ENCODE peak calls at places on chromosomes 2 and 18, in ten cellular contexts. Z, O, U, T, A, Q, N, R, X and J are unnamed samples.
A peak's percentile ranks its signal among the peaks of the same experiment; 100 is the strongest.

GRCh38 chr2:62741954-62742722 is 36.6 kb downstream of the EHBP1 start:
- DNase-seq in R (no peak), T (no peak), Q (no peak), O (no peak), U (no peak), A (no peak), Z (no peak), N (no peak), X (no peak), J (no peak)

GRCh38 chr2:98282109-98282508 is 64.1 kb upstream of the CNGA3 start:
- DNase-seq in R (no peak), U (no peak), X (no peak), O (no peak), A (no peak), T (no peak), Z (no peak), Q (no peak), N (no peak), J (no peak)

GRCh38 chr2:170264522-170264860 is 86.5 kb downstream of the MYO3B start:
- DNase-seq in X (no peak), Q (no peak), N (no peak), A (no peak), T (no peak), Z (no peak), R (no peak), O (no peak), U (no peak), J (no peak)

GRCh38 chr2:25410370-25410769 is 68.6 kb upstream of the DNMT3A start:
- DNase-seq in Z (no peak), X (no peak), Q (no peak), N (no peak), T (no peak), O (no peak), A (no peak), U (no peak), R (no peak), J (no peak)

GRCh38 chr2:211401328-211401727 is 844.9 kb downstream of the CPS1 start:
- DNase-seq in R (no peak), T (no peak), U (no peak), N (no peak), O (no peak), A (no peak), X (no peak), Z (no peak), Q (no peak), J (no peak)

GRCh38 chr2:121640380-121641326 is 8.6 kb downstream of the CLASP1 start:
- DNase-seq in O (no peak), T (no peak), Z (no peak), A (no peak), X (no peak), Q (peak; percentile 19), U (no peak), R (no peak), N (no peak), J (no peak)

GRCh38 chr2:233942731-233943130 is 25.6 kb downstream of the TRPM8 start:
- DNase-seq in T (no peak), Q (no peak), Z (no peak), U (no peak), N (no peak), O (no peak), X (no peak), R (no peak), A (no peak), J (no peak)

GRCh38 chr2:65377556-65378307 is 54.7 kb downstream of the SPRED2 start:
- DNase-seq in O (no peak), N (no peak), U (no peak), T (peak; percentile 57), Q (no peak), A (peak; percentile 44), R (no peak), X (no peak), Z (no peak), J (no peak)

GRCh38 chr18:369224-370010 is 101.6 kb upstream of the THOC1 start:
- DNase-seq in N (no peak), Z (no peak), T (no peak), Q (no peak), O (no peak), R (no peak), X (no peak), A (peak; percentile 9), U (no peak), J (no peak)

GRCh38 chr18:76428396-76429261 is 66.4 kb downstream of the ZNF516 start:
- DNase-seq in T (no peak), Q (no peak), A (no peak), U (no peak), X (no peak), Z (no peak), N (no peak), R (no peak), O (no peak), J (no peak)

GRCh38 chr2:43714164-43714563 is 37.9 kb upstream of the C1GALT1C1L start:
- DNase-seq in X (no peak), T (no peak), U (no peak), N (no peak), Q (no peak), A (no peak), R (no peak), O (no peak), Z (no peak), J (no peak)

GRCh38 chr2:153408708-153409107 is 69.9 kb downstream of the RPRM start:
- DNase-seq in R (no peak), Z (no peak), N (no peak), Q (no peak), X (no peak), O (no peak), U (no peak), A (no peak), T (no peak), J (no peak)

GRCh38 chr18:11004294-11004693 is 145.1 kb downstream of the PIEZO2 start:
- DNase-seq in R (no peak), N (no peak), Q (no peak), O (no peak), X (no peak), U (no peak), T (no peak), Z (no peak), A (no peak), J (no peak)

GRCh38 chr2:95348609-95349567 is 51.7 kb downstream of the KCNIP3 start:
- DNase-seq in O (no peak), A (no peak), T (peak; percentile 16), N (no peak), X (no peak), R (no peak), U (no peak), Q (no peak), Z (peak; percentile 22), J (no peak)

GRCh38 chr18:36442717-36443116 is 145.2 kb downstream of the FHOD3 start:
- DNase-seq in Q (no peak), N (no peak), R (no peak), X (no peak), A (no peak), U (no peak), T (no peak), O (no peak), Z (no peak), J (no peak)

GRCh38 chr2:162828545-162828944 is 10.0 kb downstream of the KCNH7 start:
- DNase-seq in A (no peak), N (no peak), X (no peak), O (no peak), Z (no peak), T (no peak), R (no peak), Q (no peak), U (peak; percentile 51), J (no peak)

GRCh38 chr2:240561325-240561971 is 1.3 kb downstream of the DUSP28 start:
- DNase-seq in R (no peak), Z (no peak), A (peak; percentile 41), N (no peak), X (no peak), U (no peak), T (peak; percentile 46), Q (no peak), O (no peak), J (peak; percentile 10)

GRCh38 chr2:102618452-102619413 is 620 bp upstream of the SLC9A2 start:
- DNase-seq in X (no peak), O (no peak), N (no peak), R (no peak), Q (peak; percentile 26), A (no peak), Z (peak; percentile 75), U (no peak), T (peak; percentile 43), J (no peak)

GRCh38 chr2:39381653-39382052 is 55.4 kb downstream of the MAP4K3 start:
- DNase-seq in Z (no peak), X (no peak), T (no peak), U (no peak), O (no peak), Q (no peak), A (no peak), N (no peak), R (no peak), J (no peak)

GRCh38 chr18:80137976-80138375 is 28.9 kb downstream of the ADNP2 start:
- DNase-seq in Z (no peak), A (no peak), Q (no peak), O (no peak), R (no peak), U (no peak), N (no peak), X (no peak), T (no peak), J (no peak)

GRCh38 chr2:66189598-66189997 is 245.3 kb upstream of the MEIS1 start:
- DNase-seq in Q (no peak), O (no peak), A (no peak), R (no peak), U (no peak), T (no peak), X (no peak), Z (no peak), N (no peak), J (no peak)

GRCh38 chr18:54690198-54690597 is 99.2 kb downstream of the DYNAP start:
- DNase-seq in U (no peak), O (no peak), Q (no peak), R (no peak), T (no peak), A (no peak), N (no peak), X (no peak), Z (no peak), J (no peak)

GRCh38 chr2:101500175-101500574 is 25.3 kb upstream of the RFX8 start:
- DNase-seq in T (no peak), X (no peak), N (no peak), Q (no peak), A (no peak), R (no peak), O (no peak), Z (no peak), U (no peak), J (no peak)

GRCh38 chr2:56464613-56465012 is 280.8 kb downstream of the CCDC85A start:
- DNase-seq in U (no peak), T (no peak), X (no peak), Z (no peak), Q (no peak), A (no peak), R (no peak), N (no peak), O (no peak), J (no peak)

GRCh38 chr2:69993708-69994107 is 32.3 kb upstream of the ASPRV1 start:
- DNase-seq in O (no peak), Q (no peak), Z (no peak), U (no peak), T (no peak), R (no peak), X (no peak), A (no peak), N (no peak), J (no peak)

GRCh38 chr2:120066708-120067547 is 54.1 kb downstream of the EPB41L5 start:
- DNase-seq in R (no peak), Q (no peak), O (no peak), T (no peak), U (peak; percentile 69), Z (no peak), N (no peak), A (no peak), X (no peak), J (no peak)

GRCh38 chr2:27765621-27766286 is 5.8 kb upstream of the MRPL33 start:
- DNase-seq in T (peak; percentile 81), Z (peak; percentile 81), N (peak; percentile 13), O (no peak), Q (peak; percentile 8), U (peak; percentile 68), A (no peak), X (no peak), R (peak; percentile 31), J (peak; percentile 16)

GRCh38 chr2:172930871-172931255 is 144.8 kb upstream of the MAP3K20 start:
- DNase-seq in R (no peak), X (no peak), T (no peak), Z (no peak), U (peak; percentile 23), Q (peak; percentile 13), N (no peak), A (no peak), O (no peak), J (no peak)